ENCODE peak calls at places on chromosomes 12 and 14, in five cellular contexts. Z, K, X, Q and N are unnamed samples.

GRCh38 chr14:36684946-36685345 is 23.3 kb downstream of the PAX9 start:
- DNase-seq in Z (no peak), K (no peak), X (no peak), Q (no peak), N (no peak)

GRCh38 chr12:106133136-106134087 is 5.3 kb downstream of the NUAK1 start:
- DNase-seq in Z (no peak), K (peak; percentile 54), X (no peak), Q (peak; percentile 71), N (peak; percentile 76)

GRCh38 chr12:51534216-51534615 is 56.8 kb upstream of the SCN8A start:
- DNase-seq in Z (no peak), K (no peak), X (no peak), Q (no peak), N (no peak)

GRCh38 chr12:121128908-121129704 is 3.6 kb upstream of the P2RX7 start:
- DNase-seq in Z (peak; percentile 94), K (peak; percentile 27), X (peak; percentile 95), Q (peak; percentile 55), N (no peak)

GRCh38 chr14:21711360-21711961 is 37.8 kb upstream of the OR4E1 start:
- DNase-seq in Z (no peak), K (peak; percentile 53), X (peak; percentile 29), Q (peak; percentile 62), N (peak; percentile 16)

GRCh38 chr12:130026608-130027176 is 122.9 kb upstream of the TMEM132D start:
- DNase-seq in Z (no peak), K (no peak), X (peak; percentile 63), Q (peak; percentile 49), N (no peak)

GRCh38 chr12:89706551-89707348 is 1.9 kb downstream of the ATP2B1 start:
- DNase-seq in Z (peak; percentile 70), K (peak; percentile 19), X (no peak), Q (peak; percentile 50), N (no peak)

GRCh38 chr12:65602579-65603295 is 221.5 kb upstream of the HMGA2 start:
- DNase-seq in Z (peak; percentile 76), K (peak; percentile 97), X (peak; percentile 28), Q (peak; percentile 89), N (peak; percentile 63)

GRCh38 chr12:32036477-32037263 is 70.0 kb upstream of the BICD1 start:
- DNase-seq in Z (no peak), K (no peak), X (no peak), Q (peak; percentile 23), N (no peak)

GRCh38 chr12:55629058-55629841 is 7.4 kb upstream of the OR10P1 start:
- DNase-seq in Z (no peak), K (no peak), X (no peak), Q (no peak), N (no peak)

GRCh38 chr12:107500310-107500709 is 185.3 kb upstream of the PWP1 start:
- DNase-seq in Z (no peak), K (no peak), X (no peak), Q (no peak), N (no peak)

GRCh38 chr12:122880668-122881067 is 15.3 kb downstream of the VPS37B start:
- DNase-seq in Z (no peak), K (peak; percentile 51), X (peak; percentile 59), Q (peak; percentile 74), N (no peak)

GRCh38 chr12:112812598-112813406 is 21.3 kb downstream of the RPH3A start:
- DNase-seq in Z (no peak), K (no peak), X (no peak), Q (no peak), N (no peak)

GRCh38 chr14:22565391-22565945 is 23.6 kb downstream of the DAD1 start:
- DNase-seq in Z (no peak), K (no peak), X (no peak), Q (no peak), N (no peak)

GRCh38 chr12:69470189-69471094 is at the start of gene FRS2:
- DNase-seq in Z (peak; percentile 95), K (peak; percentile 86), X (peak; percentile 93), Q (peak; percentile 90), N (peak; percentile 70)

GRCh38 chr14:60649815-60650381 is 621 bp upstream of the SIX1 start:
- DNase-seq in Z (no peak), K (peak; percentile 60), X (no peak), Q (peak; percentile 37), N (no peak)

GRCh38 chr12:101884174-101884573 is 6.8 kb downstream of the DRAM1 start:
- DNase-seq in Z (no peak), K (no peak), X (no peak), Q (no peak), N (no peak)

GRCh38 chr14:60563113-60563512 is 54.2 kb downstream of the SIX6 start:
- DNase-seq in Z (no peak), K (peak; percentile 74), X (no peak), Q (no peak), N (no peak)

GRCh38 chr12:4307593-4308333 is 13.2 kb upstream of the TIGAR start:
- DNase-seq in Z (peak; percentile 89), K (peak; percentile 79), X (peak; percentile 23), Q (peak; percentile 87), N (peak; percentile 82)

GRCh38 chr14:105045710-105046326 is 19.4 kb downstream of the GPR132 start:
- DNase-seq in Z (peak; percentile 94), K (peak; percentile 74), X (peak; percentile 88), Q (peak; percentile 87), N (peak; percentile 54)

GRCh38 chr14:55610717-55611370 is 30.8 kb downstream of the KTN1 start:
- DNase-seq in Z (no peak), K (no peak), X (no peak), Q (no peak), N (no peak)
- H3K4me1 ChIP-seq in Z (no peaks in the 10 kb centered on the region), K (peaks cover 8% of the 10 kb centered on the region), X (no peaks in the 10 kb centered on the region), Q (peaks cover 59% of the 10 kb centered on the region), N (peaks cover 4% of the 10 kb centered on the region)

GRCh38 chr14:102819176-102819628 is 42.0 kb downstream of the TRAF3 start:
- DNase-seq in Z (no peak), K (no peak), X (no peak), Q (no peak), N (no peak)

GRCh38 chr14:102822311-102822863 is 45.1 kb downstream of the TRAF3 start:
- DNase-seq in Z (no peak), K (peak; percentile 28), X (no peak), Q (no peak), N (no peak)

GRCh38 chr14:102823546-102823945 is 46.3 kb downstream of the TRAF3 start:
- DNase-seq in Z (no peak), K (no peak), X (no peak), Q (no peak), N (no peak)

GRCh38 chr14:102819790-102820330 is 42.6 kb downstream of the TRAF3 start:
- DNase-seq in Z (no peak), K (peak; percentile 31), X (no peak), Q (no peak), N (no peak)

DNA sequence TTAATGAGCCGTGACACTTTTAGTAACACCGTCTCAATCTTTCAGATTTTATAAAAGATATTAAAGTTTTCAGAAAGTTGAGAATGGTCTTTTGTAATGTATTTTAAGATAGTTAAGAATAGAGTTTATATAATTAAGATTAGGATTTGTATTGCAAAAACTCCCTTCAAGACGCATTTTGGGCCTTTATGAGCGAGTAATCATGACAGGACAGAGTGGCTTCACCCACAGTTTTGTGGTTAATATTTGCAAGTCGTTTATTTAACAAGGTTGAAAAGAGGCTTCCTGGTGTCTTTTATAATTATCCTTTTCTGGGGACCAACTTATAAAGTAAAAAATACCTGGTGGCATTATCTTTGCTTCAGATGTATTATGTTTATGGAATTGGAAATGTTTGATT is 44.0 kb downstream of the TRAF3 start:
- DNase-seq in Z (no peak), K (no peak), X (no peak), Q (no peak), N (no peak)
- H3K4me1 ChIP-seq in Z (no peaks in the 10 kb centered on the region), K (peaks cover 8% of the 10 kb centered on the region), X (no peaks in the 10 kb centered on the region), Q (peaks cover 17% of the 10 kb centered on the region), N (peaks cover 9% of the 10 kb centered on the region)

GRCh38 chr12:124365726-124366430 is 71.0 kb downstream of the RFLNA start:
- DNase-seq in Z (no peak), K (no peak), X (no peak), Q (no peak), N (no peak)

GRCh38 chr12:124361074-124361965 is 66.4 kb downstream of the RFLNA start:
- DNase-seq in Z (no peak), K (no peak), X (no peak), Q (no peak), N (no peak)

GRCh38 chr12:124364543-124364942 is 69.7 kb downstream of the RFLNA start:
- DNase-seq in Z (no peak), K (no peak), X (no peak), Q (no peak), N (no peak)

GRCh38 chr12:124361996-124362395 is 67.1 kb downstream of the RFLNA start:
- DNase-seq in Z (no peak), K (no peak), X (no peak), Q (no peak), N (no peak)

DNA sequence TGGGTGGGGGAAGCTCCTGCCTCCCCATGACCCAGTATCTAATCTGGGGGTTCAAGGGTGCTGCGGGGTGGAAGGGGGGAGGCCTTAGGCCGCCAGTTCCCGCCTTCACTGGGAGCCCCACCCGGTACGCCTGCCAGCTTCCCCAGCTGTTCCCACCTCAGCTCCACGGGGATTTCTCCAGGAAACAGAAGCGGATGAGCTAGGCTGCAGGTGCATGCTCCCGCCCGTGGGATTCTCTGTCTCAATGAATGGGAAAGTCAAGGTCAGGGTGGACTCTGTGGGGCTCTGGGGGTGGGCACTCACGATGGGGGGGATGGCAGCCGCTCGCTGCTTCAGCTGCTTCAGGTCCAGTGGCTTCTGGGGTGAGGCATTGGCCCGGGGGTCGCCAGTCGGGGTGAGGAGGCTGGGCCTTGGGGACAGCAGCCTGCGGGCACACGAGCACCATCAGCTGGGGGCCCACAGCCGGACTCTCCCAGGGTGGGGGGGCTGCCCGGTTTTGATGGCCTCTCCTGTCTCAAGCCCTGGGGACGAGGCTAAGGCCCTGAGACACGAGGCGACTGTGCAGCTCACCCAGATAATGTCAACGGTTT is 68.6 kb downstream of the RFLNA start:
- DNase-seq in Z (no peak), K (no peak), X (no peak), Q (no peak), N (no peak)
- H3K4me1 ChIP-seq in Z (no peaks in the 10 kb centered on the region), K (peaks cover 5% of the 10 kb centered on the region), X (no peaks in the 10 kb centered on the region), Q (peaks cover 61% of the 10 kb centered on the region), N (no peaks in the 10 kb centered on the region)

GRCh38 chr14:68463705-68464104 is 329.2 kb downstream of the ZFP36L1 start:
- DNase-seq in Z (no peak), K (no peak), X (no peak), Q (peak; percentile 67), N (no peak)

GRCh38 chr14:68464716-68465115 is 328.2 kb downstream of the ZFP36L1 start:
- DNase-seq in Z (no peak), K (peak; percentile 64), X (no peak), Q (peak; percentile 94), N (no peak)

GRCh38 chr14:68461086-68461485 is 331.8 kb downstream of the ZFP36L1 start:
- DNase-seq in Z (no peak), K (no peak), X (no peak), Q (no peak), N (no peak)

GRCh38 chr14:68462683-68463082 is 330.2 kb downstream of the ZFP36L1 start:
- DNase-seq in Z (no peak), K (no peak), X (no peak), Q (peak; percentile 56), N (no peak)

GRCh38 chr14:68463299-68463698 is 329.6 kb downstream of the ZFP36L1 start:
- DNase-seq in Z (no peak), K (no peak), X (no peak), Q (no peak), N (no peak)
- H3K4me1 ChIP-seq in Z (no peaks in the 10 kb centered on the region), K (peaks cover 15% of the 10 kb centered on the region), X (no peaks in the 10 kb centered on the region), Q (peaks cover 95% of the 10 kb centered on the region), N (peaks cover 8% of the 10 kb centered on the region)